ENCODE peak calls at places on chromosomes 3 and 15, in four cellular contexts. One of them, this sample, is unnamed.

GRCh38 chr15:44545934-44546802 is 9.2 kb downstream of the EIF3J start:
- DNase-seq in HepG2: no peak
- DNase-seq in GM12878: peak; percentile 41
- DNase-seq in H1: no peak
- DNase-seq in this sample: no peak

GRCh38 chr15:84982301-84982920 is 755 bp downstream of the PDE8A start:
- DNase-seq in GM12878: no peak
- DNase-seq in H1: no peak
- DNase-seq in HepG2: peak; percentile 70
- DNase-seq in this sample: no peak

GRCh38 chr3:101479022-101479421 is 34.0 kb downstream of the SENP7 start:
- DNase-seq in H1: no peak
- DNase-seq in HepG2: no peak
- DNase-seq in GM12878: no peak
- DNase-seq in this sample: no peak

GRCh38 chr3:161644871-161645636 is 148.4 kb downstream of the OTOL1 start:
- DNase-seq in HepG2: no peak
- DNase-seq in H1: no peak
- DNase-seq in GM12878: no peak
- DNase-seq in this sample: no peak

GRCh38 chr3:138112362-138112761 is 3.0 kb downstream of the DZIP1L start:
- DNase-seq in GM12878: no peak
- DNase-seq in H1: no peak
- DNase-seq in HepG2: no peak
- DNase-seq in this sample: no peak

GRCh38 chr15:69979269-69979668 is 118.4 kb downstream of the TLE3 start:
- DNase-seq in GM12878: no peak
- DNase-seq in HepG2: peak; percentile 23
- DNase-seq in H1: no peak
- DNase-seq in this sample: no peak

GRCh38 chr3:47430606-47431005 is 45.1 kb downstream of the SCAP start:
- DNase-seq in GM12878: no peak
- DNase-seq in HepG2: no peak
- DNase-seq in H1: no peak
- DNase-seq in this sample: no peak

GRCh38 chr3:117356296-117356695 is 646.7 kb downstream of the TUSC7 start:
- DNase-seq in HepG2: no peak
- DNase-seq in H1: no peak
- DNase-seq in GM12878: no peak
- DNase-seq in this sample: peak; percentile 51

GRCh38 chr15:25787855-25788521 is 75.1 kb downstream of the ATP10A start:
- DNase-seq in HepG2: peak; percentile 50
- DNase-seq in GM12878: no peak
- DNase-seq in H1: no peak
- DNase-seq in this sample: no peak

GRCh38 chr3:10192953-10193691 is 28.4 kb downstream of the IRAK2 start:
- DNase-seq in GM12878: peak; percentile 91
- DNase-seq in HepG2: peak; percentile 28
- DNase-seq in H1: no peak
- DNase-seq in this sample: peak; percentile 30

GRCh38 chr3:8301977-8302589 is 199.5 kb upstream of the LMCD1 start:
- DNase-seq in H1: no peak
- DNase-seq in GM12878: no peak
- DNase-seq in HepG2: peak; percentile 31
- DNase-seq in this sample: peak; percentile 59

GRCh38 chr3:149809694-149810093 is 3.3 kb upstream of the RNF13 start:
- DNase-seq in H1: no peak
- DNase-seq in GM12878: no peak
- DNase-seq in HepG2: no peak
- DNase-seq in this sample: no peak

GRCh38 chr3:43766672-43767465 is 76.1 kb downstream of the ABHD5 start:
- DNase-seq in H1: no peak
- DNase-seq in GM12878: no peak
- DNase-seq in HepG2: no peak
- DNase-seq in this sample: no peak

GRCh38 chr15:99973351-99973750 is 240.1 kb upstream of the LYSMD4 start:
- DNase-seq in GM12878: no peak
- DNase-seq in HepG2: no peak
- DNase-seq in H1: no peak
- DNase-seq in this sample: no peak

GRCh38 chr15:62952969-62953368 is 89.6 kb upstream of the TPM1 start:
- DNase-seq in GM12878: no peak
- DNase-seq in H1: no peak
- DNase-seq in HepG2: no peak
- DNase-seq in this sample: no peak

GRCh38 chr3:138332472-138333073 is 2.9 kb upstream of the NME9 start:
- DNase-seq in HepG2: peak; percentile 48
- DNase-seq in H1: peak; percentile 42
- DNase-seq in GM12878: no peak
- DNase-seq in this sample: no peak

GRCh38 chr15:38414351-38414750 is 39.6 kb upstream of the FAM98B start:
- DNase-seq in H1: peak; percentile 50
- DNase-seq in HepG2: peak; percentile 30
- DNase-seq in GM12878: no peak
- DNase-seq in this sample: peak; percentile 25

GRCh38 chr3:138078901-138079344 is 36.5 kb downstream of the DZIP1L start:
- DNase-seq in H1: no peak
- DNase-seq in HepG2: peak; percentile 32
- DNase-seq in GM12878: no peak
- DNase-seq in this sample: no peak

GRCh38 chr3:12829886-12830784 is 11.2 kb downstream of the RPL32 start:
- DNase-seq in GM12878: no peak
- DNase-seq in HepG2: no peak
- DNase-seq in H1: no peak
- DNase-seq in this sample: no peak

GRCh38 chr3:131868203-131868602 is 166.6 kb downstream of the CPNE4 start:
- DNase-seq in GM12878: no peak
- DNase-seq in HepG2: no peak
- DNase-seq in H1: no peak
- DNase-seq in this sample: no peak

GRCh38 chr15:83404143-83404542 is 43.0 kb upstream of the SH3GL3 start:
- DNase-seq in GM12878: no peak
- DNase-seq in H1: no peak
- DNase-seq in HepG2: no peak
- DNase-seq in this sample: no peak

GRCh38 chr3:154888386-154888785 is 191.7 kb upstream of the MME start:
- DNase-seq in GM12878: no peak
- DNase-seq in HepG2: no peak
- DNase-seq in H1: no peak
- DNase-seq in this sample: no peak

GRCh38 chr15:31974855-31975421 is 55.4 kb upstream of the CHRNA7 start:
- DNase-seq in GM12878: no peak
- DNase-seq in H1: peak; percentile 76
- DNase-seq in HepG2: peak; percentile 25
- DNase-seq in this sample: peak; percentile 49

DNA sequence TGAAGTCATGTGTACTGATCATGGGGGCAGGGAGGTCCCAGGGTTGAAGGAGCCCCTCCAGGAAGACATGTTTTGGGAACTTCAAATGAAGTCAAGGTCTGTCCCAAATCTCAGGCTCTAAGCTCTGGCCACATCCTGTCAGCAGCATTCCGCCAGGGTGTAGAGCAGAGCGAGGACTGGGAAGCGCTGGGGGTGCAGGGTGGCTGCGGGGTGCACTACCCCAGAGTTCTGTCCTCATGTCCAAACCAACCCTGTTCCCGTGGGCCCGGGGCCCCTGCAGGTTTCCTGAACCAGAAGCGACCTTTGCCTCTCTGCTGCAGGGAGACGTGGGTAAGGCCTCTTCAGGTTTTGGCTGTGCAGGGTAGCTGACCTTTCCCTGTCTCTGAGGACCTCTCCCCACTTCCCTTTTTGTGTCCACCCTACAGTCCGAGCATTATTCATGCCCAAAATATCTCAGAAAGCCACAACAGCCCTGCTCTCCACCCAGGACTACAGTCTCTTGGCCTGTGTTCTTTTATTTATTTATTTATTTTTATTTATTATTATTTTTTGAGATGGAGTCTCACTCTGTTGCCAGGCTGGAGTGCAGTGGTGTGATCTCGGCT is 26.6 kb upstream of the FLNB start:
- DNase-seq in HepG2: no peak
- DNase-seq in GM12878: no peak
- DNase-seq in H1: no peak
- DNase-seq in this sample: no peak
- H3K4me1 ChIP-seq in HepG2: peaks cover 77% of the 10 kb centered on the region
- H3K4me1 ChIP-seq in GM12878: peaks cover 34% of the 10 kb centered on the region
- H3K4me1 ChIP-seq in H1: no peaks in the 10 kb centered on the region
- H3K4me1 ChIP-seq in this sample: peaks cover 5% of the 10 kb centered on the region

GRCh38 chr15:58517252-58517681 is 85.5 kb downstream of the LIPC start:
- DNase-seq in GM12878: peak; percentile 32
- DNase-seq in H1: no peak
- DNase-seq in HepG2: no peak
- DNase-seq in this sample: no peak
- H3K9ac ChIP-seq in GM12878: peak overlapping the region; percentile 47
- H3K9ac ChIP-seq in H1: no peak overlapping the region
- H3K9ac ChIP-seq in HepG2: no peak overlapping the region
- H3K9ac ChIP-seq in this sample: no peak overlapping the region

GRCh38 chr3:174953068-174953467 is 93.9 kb downstream of the NAALADL2 start:
- DNase-seq in H1: no peak
- DNase-seq in GM12878: no peak
- DNase-seq in HepG2: no peak
- DNase-seq in this sample: no peak

GRCh38 chr3:174951498-174951897 is 92.4 kb downstream of the NAALADL2 start:
- DNase-seq in HepG2: no peak
- DNase-seq in H1: no peak
- DNase-seq in GM12878: no peak
- DNase-seq in this sample: no peak

GRCh38 chr3:174951023-174951422 is 91.9 kb downstream of the NAALADL2 start:
- DNase-seq in H1: no peak
- DNase-seq in HepG2: no peak
- DNase-seq in GM12878: no peak
- DNase-seq in this sample: no peak

GRCh38 chr3:174945951-174946350 is 86.8 kb downstream of the NAALADL2 start:
- DNase-seq in HepG2: no peak
- DNase-seq in H1: no peak
- DNase-seq in GM12878: no peak
- DNase-seq in this sample: no peak

DNA sequence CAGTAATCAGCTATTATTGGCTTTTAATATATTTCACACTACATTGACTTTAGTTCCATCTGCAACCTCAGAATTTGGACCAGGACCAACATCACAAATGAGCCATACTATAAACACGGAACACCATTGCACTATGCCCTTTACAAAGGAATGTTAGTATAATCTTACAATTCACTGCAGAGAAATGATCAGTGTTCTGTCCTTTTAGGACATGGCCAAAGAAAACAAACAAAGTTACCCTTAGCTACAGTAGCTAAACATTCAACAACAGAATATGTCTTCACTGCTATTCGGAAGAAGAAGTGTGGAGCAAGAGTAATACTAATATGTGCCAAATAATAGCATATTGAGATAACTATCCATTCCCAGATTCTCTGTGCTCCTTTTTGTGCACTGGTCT is 90.4 kb downstream of the NAALADL2 start:
- DNase-seq in GM12878: no peak
- DNase-seq in HepG2: no peak
- DNase-seq in H1: no peak
- DNase-seq in this sample: no peak
- TF ChIP-seq SUZ12 in GM12878: no peak
- TF ChIP-seq SUZ12 in HepG2: no peak
- TF ChIP-seq SUZ12 in H1: no peak
- TF ChIP-seq SUZ12 in this sample: no peak

DNA sequence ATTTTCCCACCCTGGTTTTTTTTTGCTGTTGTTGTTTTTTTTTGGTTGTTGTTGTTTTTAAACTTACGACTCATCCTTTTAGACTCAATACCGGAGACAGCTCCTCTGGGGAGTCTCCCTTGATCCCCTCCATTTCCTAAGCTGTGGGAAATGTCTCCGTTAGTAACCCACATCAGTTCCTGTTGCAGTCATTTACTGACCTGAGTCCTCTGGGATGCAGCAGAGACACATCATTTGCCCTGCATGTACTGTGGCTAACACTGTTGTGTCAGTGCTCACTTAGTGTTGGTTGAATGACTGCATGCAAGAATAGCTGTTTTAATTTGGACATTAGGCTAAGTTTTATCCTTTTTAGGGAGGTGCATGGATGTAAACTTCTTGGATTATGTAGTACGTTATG is 83.8 kb downstream of the MBNL1 start:
- DNase-seq in H1: no peak
- DNase-seq in GM12878: no peak
- DNase-seq in HepG2: no peak
- DNase-seq in this sample: no peak
- H3K4me1 ChIP-seq in H1: no peaks in the 10 kb centered on the region
- H3K4me1 ChIP-seq in GM12878: peaks cover 14% of the 10 kb centered on the region
- H3K4me1 ChIP-seq in HepG2: no peaks in the 10 kb centered on the region
- H3K4me1 ChIP-seq in this sample: no peaks in the 10 kb centered on the region

DNA sequence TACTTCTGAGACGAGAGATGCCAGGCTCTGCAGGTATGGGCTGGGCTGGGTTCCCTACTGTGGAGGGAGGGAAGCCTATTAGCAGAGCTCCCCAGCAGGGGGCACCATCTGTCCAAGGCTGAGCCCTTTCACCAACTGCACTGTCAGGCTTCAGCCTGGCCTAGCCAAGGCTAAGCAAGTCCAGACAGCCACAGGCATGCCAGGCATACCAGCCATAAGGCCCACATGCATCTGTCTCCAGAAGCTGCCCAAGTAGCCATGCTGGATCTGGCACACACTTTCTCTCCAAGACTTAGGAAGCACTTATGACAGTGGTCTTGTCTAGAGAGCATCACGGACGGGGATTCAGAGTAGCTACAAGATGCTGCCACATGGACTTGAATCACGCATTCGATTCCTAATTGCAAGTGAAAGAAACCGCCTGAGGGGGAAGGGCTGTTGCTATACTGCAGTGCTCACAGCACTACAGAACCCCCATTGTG is 28.3 kb downstream of the RUVBL1 start:
- DNase-seq in H1: peak; percentile 86
- DNase-seq in HepG2: peak; percentile 68
- DNase-seq in GM12878: no peak
- DNase-seq in this sample: peak; percentile 57
- H3K9ac ChIP-seq in H1: no peak overlapping the region
- H3K9ac ChIP-seq in HepG2: no peak overlapping the region
- H3K9ac ChIP-seq in GM12878: no peak overlapping the region
- H3K9ac ChIP-seq in this sample: peak overlapping the region; percentile 5